ENCODE peak calls at places on chromosomes 5 and 9, in four cellular contexts. I is IMR-90, P is cardiac muscle cell, K is fibroblast of lung. J is an unnamed sample. For H3K27me3, the result is how much of the 10 kb centered on the place peaks cover.

GRCh38 chr9:135062254-135062653 is 25.2 kb upstream of the OLFM1 start:
- DNase-seq in K (no peak), I (no peak), P (no peak), J (no peak)

GRCh38 chr9:81671880-81672280 is 17.5 kb downstream of the TLE1 start:
- DNase-seq in P (peak), K (peak), I (peak), J (no peak)

GRCh38 chr9:89177021-89177400 is 1.6 kb downstream of the SHC3 start:
- DNase-seq in I (peak), P (peak), K (peak), J (no peak)

GRCh38 chr5:75681125-75681830 is 36.0 kb downstream of the POC5 start:
- DNase-seq in P (peak), I (peak), K (peak), J (peak)

GRCh38 chr5:40540301-40540700 is 139.4 kb upstream of the PTGER4 start:
- DNase-seq in P (no peak), K (no peak), I (no peak), J (no peak)

GRCh38 chr9:95515272-95516113 is 1.3 kb downstream of the PTCH1 start:
- DNase-seq in P (no peak), I (no peak), K (no peak), J (no peak)

GRCh38 chr5:34483442-34484033 is 172.6 kb upstream of the RAI14 start:
- DNase-seq in I (no peak), P (no peak), K (no peak), J (no peak)

GRCh38 chr5:60992871-60993270 is 47.9 kb downstream of the NDUFAF2 start:
- DNase-seq in P (no peak), K (no peak), I (no peak), J (no peak)

DNA sequence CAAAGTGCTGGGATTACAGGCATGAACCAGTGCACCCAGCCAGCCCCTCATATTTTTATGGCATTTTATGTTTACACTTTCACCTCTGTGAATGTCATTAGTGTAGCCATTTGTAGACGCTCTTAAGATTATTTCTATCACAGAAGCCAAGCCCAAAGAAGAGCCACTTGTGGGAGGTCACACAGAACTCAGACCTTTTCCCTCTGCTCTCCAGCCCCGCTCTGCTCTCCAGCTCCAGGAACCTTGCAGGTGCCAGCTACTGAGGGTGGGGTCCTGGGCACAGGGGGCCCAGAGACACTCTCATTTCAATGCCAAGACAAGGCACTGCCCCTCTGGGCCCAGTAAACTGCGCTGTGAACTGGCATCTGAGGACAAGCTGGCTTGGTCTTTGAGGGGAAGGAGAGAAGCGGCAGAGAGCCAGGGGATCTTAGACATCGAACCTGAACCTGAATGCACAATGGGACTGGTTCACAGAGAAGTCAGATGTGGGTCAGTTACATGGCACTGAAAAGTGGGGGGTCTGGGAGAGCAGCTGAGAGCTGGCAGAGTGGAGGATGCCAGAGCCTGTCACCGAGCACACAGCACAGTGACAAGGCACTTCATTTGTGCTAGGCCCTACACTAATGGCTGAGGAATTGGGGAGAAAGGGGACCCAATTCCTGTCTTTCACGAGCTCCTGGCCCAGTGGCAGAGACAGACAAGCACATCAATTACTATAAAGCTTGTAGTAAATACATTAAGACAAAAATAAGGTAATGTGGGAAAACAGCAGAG is 16.7 kb downstream of the ANXA6 start:
- DNase-seq in I (no peak), P (no peak), K (no peak), J (no peak)
- H3K4me3 ChIP-seq in I (no peak), P (no peak), K (no peak), J (no peak)

GRCh38 chr5:88882321-88883038 is 504 bp downstream of the MEF2C start:
- DNase-seq in P (peak), K (peak), I (peak), J (peak)
- H3K27me3 ChIP-seq in P (under half), K (under half), I (under half), J (under half)

DNA sequence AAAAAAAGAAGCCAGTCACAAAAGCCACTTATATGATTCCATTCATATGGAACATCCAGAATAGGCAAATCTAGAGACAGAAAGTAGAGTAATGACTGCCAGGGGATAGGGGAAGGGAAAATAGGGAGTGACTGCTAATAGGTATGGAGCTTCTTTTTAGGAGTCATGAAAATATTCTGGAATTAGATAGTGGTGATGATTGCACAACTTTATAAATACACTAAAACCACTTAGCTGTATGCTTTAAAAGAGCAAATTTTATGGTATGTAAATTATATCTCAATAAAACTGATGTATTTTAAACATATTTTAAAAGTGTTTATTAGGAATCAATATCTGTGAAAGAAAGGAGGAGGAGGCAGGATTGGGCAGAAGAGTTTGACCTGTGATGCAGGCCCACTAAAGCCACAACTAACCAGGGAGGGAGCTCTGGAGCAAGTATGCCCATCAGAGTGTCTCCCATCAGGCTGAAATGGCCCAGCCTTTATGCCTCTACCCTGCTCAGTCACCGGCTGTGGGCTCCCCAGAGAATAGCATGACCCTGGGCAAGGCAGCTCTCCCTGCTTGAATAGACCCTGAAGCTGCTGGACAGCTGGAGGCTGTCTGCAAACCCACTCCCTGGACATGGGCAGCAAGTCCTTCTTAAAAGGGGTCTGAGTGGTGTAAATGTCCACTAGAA is 96.0 kb upstream of the SLC44A1 start:
- DNase-seq in P (no peak), K (no peak), I (no peak), J (no peak)
- TF ChIP-seq CTCF in P (peak), K (no peak), I (no peak), J (no peak)

GRCh38 chr5:72378636-72379289 is 58.6 kb downstream of the PTCD2 start:
- DNase-seq in P (peak), I (peak), K (peak), J (peak)
- H3K4me3 ChIP-seq in P (no peak), I (no peak), K (no peak), J (no peak)